ENCODE peak calls at places on chromosome 6, in nine cellular contexts. One of them, this sample, is unnamed.

GRCh38 chr6:107504655-107505054 is 14.7 kb downstream of the SOBP start:
- DNase-seq in stimulated activated CD4-positive, alpha-beta T cell treated with anti-CD3 and anti-CD28 coated beads, TNF-alpha, amount 100 ng/mL, for 4 hours: no peak
- DNase-seq in HS-5: no peak
- DNase-seq in T-helper 9 cell: no peak
- DNase-seq in psoas muscle: no peak
- DNase-seq in SJSA1: no peak
- DNase-seq in choroid plexus epithelial cell: no peak
- DNase-seq in pons: no peak
- DNase-seq in activated naive CD4-positive, alpha-beta T cell: no peak
- DNase-seq in this sample: no peak

GRCh38 chr6:116512709-116513108 is 1.3 kb downstream of the CALHM5 start:
- DNase-seq in stimulated activated CD4-positive, alpha-beta T cell treated with anti-CD3 and anti-CD28 coated beads, TNF-alpha, amount 100 ng/mL, for 4 hours: no peak
- DNase-seq in HS-5: no peak
- DNase-seq in T-helper 9 cell: no peak
- DNase-seq in psoas muscle: no peak
- DNase-seq in SJSA1: no peak
- DNase-seq in choroid plexus epithelial cell: no peak
- DNase-seq in pons: no peak
- DNase-seq in activated naive CD4-positive, alpha-beta T cell: no peak
- DNase-seq in this sample: no peak

GRCh38 chr6:75759207-75759606 is 10.2 kb downstream of the MYO6 start:
- DNase-seq in stimulated activated CD4-positive, alpha-beta T cell treated with anti-CD3 and anti-CD28 coated beads, TNF-alpha, amount 100 ng/mL, for 4 hours: no peak
- DNase-seq in HS-5: no peak
- DNase-seq in T-helper 9 cell: no peak
- DNase-seq in psoas muscle: no peak
- DNase-seq in SJSA1: no peak
- DNase-seq in choroid plexus epithelial cell: no peak
- DNase-seq in pons: no peak
- DNase-seq in activated naive CD4-positive, alpha-beta T cell: no peak
- DNase-seq in this sample: no peak

GRCh38 chr6:4506806-4507205 is 269.4 kb upstream of the CDYL start:
- DNase-seq in stimulated activated CD4-positive, alpha-beta T cell treated with anti-CD3 and anti-CD28 coated beads, TNF-alpha, amount 100 ng/mL, for 4 hours: no peak
- DNase-seq in HS-5: no peak
- DNase-seq in T-helper 9 cell: no peak
- DNase-seq in psoas muscle: no peak
- DNase-seq in SJSA1: no peak
- DNase-seq in choroid plexus epithelial cell: no peak
- DNase-seq in pons: no peak
- DNase-seq in activated naive CD4-positive, alpha-beta T cell: no peak
- DNase-seq in this sample: no peak

GRCh38 chr6:3616565-3617176 is 134.8 kb downstream of the PXDC1 start:
- DNase-seq in stimulated activated CD4-positive, alpha-beta T cell treated with anti-CD3 and anti-CD28 coated beads, TNF-alpha, amount 100 ng/mL, for 4 hours: no peak
- DNase-seq in HS-5: no peak
- DNase-seq in T-helper 9 cell: no peak
- DNase-seq in psoas muscle: no peak
- DNase-seq in SJSA1: no peak
- DNase-seq in choroid plexus epithelial cell: no peak
- DNase-seq in pons: no peak
- DNase-seq in activated naive CD4-positive, alpha-beta T cell: no peak
- DNase-seq in this sample: no peak

GRCh38 chr6:129936329-129937165 is 75.4 kb upstream of the TMEM244 start:
- DNase-seq in stimulated activated CD4-positive, alpha-beta T cell treated with anti-CD3 and anti-CD28 coated beads, TNF-alpha, amount 100 ng/mL, for 4 hours: no peak
- DNase-seq in HS-5: peak
- DNase-seq in T-helper 9 cell: peak
- DNase-seq in psoas muscle: no peak
- DNase-seq in SJSA1: peak
- DNase-seq in choroid plexus epithelial cell: peak
- DNase-seq in pons: peak
- DNase-seq in activated naive CD4-positive, alpha-beta T cell: no peak
- DNase-seq in this sample: no peak

GRCh38 chr6:160139420-160139851 is 17.8 kb downstream of the SLC22A1 start:
- DNase-seq in stimulated activated CD4-positive, alpha-beta T cell treated with anti-CD3 and anti-CD28 coated beads, TNF-alpha, amount 100 ng/mL, for 4 hours: no peak
- DNase-seq in HS-5: peak
- DNase-seq in T-helper 9 cell: no peak
- DNase-seq in psoas muscle: no peak
- DNase-seq in SJSA1: no peak
- DNase-seq in choroid plexus epithelial cell: peak
- DNase-seq in pons: no peak
- DNase-seq in activated naive CD4-positive, alpha-beta T cell: no peak
- DNase-seq in this sample: peak

GRCh38 chr6:79073888-79074287 is 4.2 kb downstream of the PHIP start:
- DNase-seq in stimulated activated CD4-positive, alpha-beta T cell treated with anti-CD3 and anti-CD28 coated beads, TNF-alpha, amount 100 ng/mL, for 4 hours: no peak
- DNase-seq in HS-5: no peak
- DNase-seq in T-helper 9 cell: no peak
- DNase-seq in psoas muscle: no peak
- DNase-seq in SJSA1: no peak
- DNase-seq in choroid plexus epithelial cell: no peak
- DNase-seq in pons: no peak
- DNase-seq in activated naive CD4-positive, alpha-beta T cell: no peak
- DNase-seq in this sample: no peak

GRCh38 chr6:27667651-27668441 is 194.9 kb upstream of the ZNF184 start:
- DNase-seq in stimulated activated CD4-positive, alpha-beta T cell treated with anti-CD3 and anti-CD28 coated beads, TNF-alpha, amount 100 ng/mL, for 4 hours: no peak
- DNase-seq in HS-5: peak
- DNase-seq in T-helper 9 cell: no peak
- DNase-seq in psoas muscle: no peak
- DNase-seq in SJSA1: no peak
- DNase-seq in choroid plexus epithelial cell: no peak
- DNase-seq in pons: no peak
- DNase-seq in activated naive CD4-positive, alpha-beta T cell: no peak
- DNase-seq in this sample: no peak

GRCh38 chr6:16471222-16471784 is 232.9 kb downstream of the GMPR start:
- DNase-seq in stimulated activated CD4-positive, alpha-beta T cell treated with anti-CD3 and anti-CD28 coated beads, TNF-alpha, amount 100 ng/mL, for 4 hours: no peak
- DNase-seq in HS-5: no peak
- DNase-seq in T-helper 9 cell: no peak
- DNase-seq in psoas muscle: no peak
- DNase-seq in SJSA1: no peak
- DNase-seq in choroid plexus epithelial cell: peak
- DNase-seq in pons: no peak
- DNase-seq in activated naive CD4-positive, alpha-beta T cell: no peak
- DNase-seq in this sample: no peak

GRCh38 chr6:44388135-44388487 is 605 bp downstream of the CDC5L start:
- DNase-seq in stimulated activated CD4-positive, alpha-beta T cell treated with anti-CD3 and anti-CD28 coated beads, TNF-alpha, amount 100 ng/mL, for 4 hours: no peak
- DNase-seq in HS-5: no peak
- DNase-seq in T-helper 9 cell: no peak
- DNase-seq in psoas muscle: no peak
- DNase-seq in SJSA1: no peak
- DNase-seq in choroid plexus epithelial cell: no peak
- DNase-seq in pons: peak
- DNase-seq in activated naive CD4-positive, alpha-beta T cell: no peak
- DNase-seq in this sample: no peak

GRCh38 chr6:109304284-109305015 is 77.8 kb downstream of the CD164 start:
- DNase-seq in stimulated activated CD4-positive, alpha-beta T cell treated with anti-CD3 and anti-CD28 coated beads, TNF-alpha, amount 100 ng/mL, for 4 hours: no peak
- DNase-seq in HS-5: no peak
- DNase-seq in T-helper 9 cell: no peak
- DNase-seq in psoas muscle: peak
- DNase-seq in SJSA1: no peak
- DNase-seq in choroid plexus epithelial cell: no peak
- DNase-seq in pons: no peak
- DNase-seq in activated naive CD4-positive, alpha-beta T cell: no peak
- DNase-seq in this sample: peak

GRCh38 chr6:137901454-137901853 is 34.4 kb downstream of the TNFAIP3 start:
- DNase-seq in stimulated activated CD4-positive, alpha-beta T cell treated with anti-CD3 and anti-CD28 coated beads, TNF-alpha, amount 100 ng/mL, for 4 hours: no peak
- DNase-seq in HS-5: no peak
- DNase-seq in T-helper 9 cell: no peak
- DNase-seq in psoas muscle: no peak
- DNase-seq in SJSA1: no peak
- DNase-seq in choroid plexus epithelial cell: no peak
- DNase-seq in pons: no peak
- DNase-seq in activated naive CD4-positive, alpha-beta T cell: no peak
- DNase-seq in this sample: no peak

GRCh38 chr6:31728767-31729514 is at the start of gene DDAH2:
- DNase-seq in stimulated activated CD4-positive, alpha-beta T cell treated with anti-CD3 and anti-CD28 coated beads, TNF-alpha, amount 100 ng/mL, for 4 hours: no peak
- DNase-seq in HS-5: no peak
- DNase-seq in T-helper 9 cell: no peak
- DNase-seq in psoas muscle: peak
- DNase-seq in SJSA1: no peak
- DNase-seq in choroid plexus epithelial cell: no peak
- DNase-seq in pons: no peak
- DNase-seq in activated naive CD4-positive, alpha-beta T cell: no peak
- DNase-seq in this sample: no peak

GRCh38 chr6:112296694-112297093 is 42.3 kb upstream of the LAMA4 start:
- DNase-seq in stimulated activated CD4-positive, alpha-beta T cell treated with anti-CD3 and anti-CD28 coated beads, TNF-alpha, amount 100 ng/mL, for 4 hours: no peak
- DNase-seq in HS-5: no peak
- DNase-seq in T-helper 9 cell: no peak
- DNase-seq in psoas muscle: no peak
- DNase-seq in SJSA1: no peak
- DNase-seq in choroid plexus epithelial cell: peak
- DNase-seq in pons: no peak
- DNase-seq in activated naive CD4-positive, alpha-beta T cell: no peak
- DNase-seq in this sample: no peak

GRCh38 chr6:5325173-5325572 is 63.9 kb downstream of the FARS2 start:
- DNase-seq in stimulated activated CD4-positive, alpha-beta T cell treated with anti-CD3 and anti-CD28 coated beads, TNF-alpha, amount 100 ng/mL, for 4 hours: no peak
- DNase-seq in HS-5: no peak
- DNase-seq in T-helper 9 cell: no peak
- DNase-seq in psoas muscle: no peak
- DNase-seq in SJSA1: no peak
- DNase-seq in choroid plexus epithelial cell: no peak
- DNase-seq in pons: peak
- DNase-seq in activated naive CD4-positive, alpha-beta T cell: no peak
- DNase-seq in this sample: no peak

GRCh38 chr6:135030532-135031178 is 24.0 kb downstream of the HBS1L start:
- DNase-seq in stimulated activated CD4-positive, alpha-beta T cell treated with anti-CD3 and anti-CD28 coated beads, TNF-alpha, amount 100 ng/mL, for 4 hours: no peak
- DNase-seq in HS-5: no peak
- DNase-seq in T-helper 9 cell: no peak
- DNase-seq in psoas muscle: no peak
- DNase-seq in SJSA1: no peak
- DNase-seq in choroid plexus epithelial cell: peak
- DNase-seq in pons: no peak
- DNase-seq in activated naive CD4-positive, alpha-beta T cell: no peak
- DNase-seq in this sample: no peak

GRCh38 chr6:87501809-87502572 is 29.2 kb downstream of the SLC35A1 start:
- DNase-seq in stimulated activated CD4-positive, alpha-beta T cell treated with anti-CD3 and anti-CD28 coated beads, TNF-alpha, amount 100 ng/mL, for 4 hours: no peak
- DNase-seq in HS-5: no peak
- DNase-seq in T-helper 9 cell: no peak
- DNase-seq in psoas muscle: no peak
- DNase-seq in SJSA1: no peak
- DNase-seq in choroid plexus epithelial cell: no peak
- DNase-seq in pons: no peak
- DNase-seq in activated naive CD4-positive, alpha-beta T cell: no peak
- DNase-seq in this sample: no peak

GRCh38 chr6:39841291-39841690 is 49.1 kb downstream of the DAAM2 start:
- DNase-seq in stimulated activated CD4-positive, alpha-beta T cell treated with anti-CD3 and anti-CD28 coated beads, TNF-alpha, amount 100 ng/mL, for 4 hours: no peak
- DNase-seq in HS-5: no peak
- DNase-seq in T-helper 9 cell: no peak
- DNase-seq in psoas muscle: no peak
- DNase-seq in SJSA1: no peak
- DNase-seq in choroid plexus epithelial cell: no peak
- DNase-seq in pons: no peak
- DNase-seq in activated naive CD4-positive, alpha-beta T cell: no peak
- DNase-seq in this sample: no peak

GRCh38 chr6:141969201-141969600 is 163.5 kb upstream of the GJE1 start:
- DNase-seq in stimulated activated CD4-positive, alpha-beta T cell treated with anti-CD3 and anti-CD28 coated beads, TNF-alpha, amount 100 ng/mL, for 4 hours: no peak
- DNase-seq in HS-5: no peak
- DNase-seq in T-helper 9 cell: no peak
- DNase-seq in psoas muscle: no peak
- DNase-seq in SJSA1: no peak
- DNase-seq in choroid plexus epithelial cell: peak
- DNase-seq in pons: no peak
- DNase-seq in activated naive CD4-positive, alpha-beta T cell: no peak
- DNase-seq in this sample: no peak

GRCh38 chr6:158803733-158804143 is 15.4 kb downstream of the EZR start:
- DNase-seq in stimulated activated CD4-positive, alpha-beta T cell treated with anti-CD3 and anti-CD28 coated beads, TNF-alpha, amount 100 ng/mL, for 4 hours: no peak
- DNase-seq in HS-5: no peak
- DNase-seq in T-helper 9 cell: peak
- DNase-seq in psoas muscle: no peak
- DNase-seq in SJSA1: no peak
- DNase-seq in choroid plexus epithelial cell: peak
- DNase-seq in pons: peak
- DNase-seq in activated naive CD4-positive, alpha-beta T cell: no peak
- DNase-seq in this sample: no peak

GRCh38 chr6:90369024-90369519 is 72.4 kb upstream of the BACH2 start:
- DNase-seq in stimulated activated CD4-positive, alpha-beta T cell treated with anti-CD3 and anti-CD28 coated beads, TNF-alpha, amount 100 ng/mL, for 4 hours: no peak
- DNase-seq in HS-5: peak
- DNase-seq in T-helper 9 cell: no peak
- DNase-seq in psoas muscle: peak
- DNase-seq in SJSA1: peak
- DNase-seq in choroid plexus epithelial cell: peak
- DNase-seq in pons: peak
- DNase-seq in activated naive CD4-positive, alpha-beta T cell: no peak
- DNase-seq in this sample: peak

GRCh38 chr6:11756292-11756691 is 22.3 kb downstream of the ADTRP start:
- DNase-seq in stimulated activated CD4-positive, alpha-beta T cell treated with anti-CD3 and anti-CD28 coated beads, TNF-alpha, amount 100 ng/mL, for 4 hours: no peak
- DNase-seq in HS-5: no peak
- DNase-seq in T-helper 9 cell: no peak
- DNase-seq in psoas muscle: no peak
- DNase-seq in SJSA1: no peak
- DNase-seq in choroid plexus epithelial cell: no peak
- DNase-seq in pons: no peak
- DNase-seq in activated naive CD4-positive, alpha-beta T cell: no peak
- DNase-seq in this sample: no peak

GRCh38 chr6:37806213-37806612 is 13.3 kb upstream of the ZFAND3 start:
- DNase-seq in stimulated activated CD4-positive, alpha-beta T cell treated with anti-CD3 and anti-CD28 coated beads, TNF-alpha, amount 100 ng/mL, for 4 hours: no peak
- DNase-seq in HS-5: no peak
- DNase-seq in T-helper 9 cell: no peak
- DNase-seq in psoas muscle: no peak
- DNase-seq in SJSA1: no peak
- DNase-seq in choroid plexus epithelial cell: no peak
- DNase-seq in pons: no peak
- DNase-seq in activated naive CD4-positive, alpha-beta T cell: no peak
- DNase-seq in this sample: no peak

GRCh38 chr6:4666886-4667513 is 109.2 kb upstream of the CDYL start:
- DNase-seq in stimulated activated CD4-positive, alpha-beta T cell treated with anti-CD3 and anti-CD28 coated beads, TNF-alpha, amount 100 ng/mL, for 4 hours: no peak
- DNase-seq in HS-5: no peak
- DNase-seq in T-helper 9 cell: no peak
- DNase-seq in psoas muscle: no peak
- DNase-seq in SJSA1: no peak
- DNase-seq in choroid plexus epithelial cell: no peak
- DNase-seq in pons: no peak
- DNase-seq in activated naive CD4-positive, alpha-beta T cell: no peak
- DNase-seq in this sample: no peak

GRCh38 chr6:156256161-156256560 is 521.0 kb upstream of the ARID1B start:
- DNase-seq in stimulated activated CD4-positive, alpha-beta T cell treated with anti-CD3 and anti-CD28 coated beads, TNF-alpha, amount 100 ng/mL, for 4 hours: no peak
- DNase-seq in HS-5: no peak
- DNase-seq in T-helper 9 cell: no peak
- DNase-seq in psoas muscle: no peak
- DNase-seq in SJSA1: no peak
- DNase-seq in choroid plexus epithelial cell: no peak
- DNase-seq in pons: no peak
- DNase-seq in activated naive CD4-positive, alpha-beta T cell: no peak
- DNase-seq in this sample: no peak

GRCh38 chr6:56671651-56672461 is 29.2 kb upstream of the DST start:
- DNase-seq in stimulated activated CD4-positive, alpha-beta T cell treated with anti-CD3 and anti-CD28 coated beads, TNF-alpha, amount 100 ng/mL, for 4 hours: no peak
- DNase-seq in HS-5: no peak
- DNase-seq in T-helper 9 cell: no peak
- DNase-seq in psoas muscle: peak
- DNase-seq in SJSA1: no peak
- DNase-seq in choroid plexus epithelial cell: no peak
- DNase-seq in pons: peak
- DNase-seq in activated naive CD4-positive, alpha-beta T cell: no peak
- DNase-seq in this sample: no peak

GRCh38 chr6:9292975-9293374 is 857.6 kb upstream of the SLC35B3 start:
- DNase-seq in stimulated activated CD4-positive, alpha-beta T cell treated with anti-CD3 and anti-CD28 coated beads, TNF-alpha, amount 100 ng/mL, for 4 hours: no peak
- DNase-seq in HS-5: no peak
- DNase-seq in T-helper 9 cell: no peak
- DNase-seq in psoas muscle: no peak
- DNase-seq in SJSA1: no peak
- DNase-seq in choroid plexus epithelial cell: peak
- DNase-seq in pons: peak
- DNase-seq in activated naive CD4-positive, alpha-beta T cell: no peak
- DNase-seq in this sample: no peak

GRCh38 chr6:7060769-7061516 is 46.8 kb upstream of the RREB1 start:
- DNase-seq in stimulated activated CD4-positive, alpha-beta T cell treated with anti-CD3 and anti-CD28 coated beads, TNF-alpha, amount 100 ng/mL, for 4 hours: no peak
- DNase-seq in HS-5: no peak
- DNase-seq in T-helper 9 cell: no peak
- DNase-seq in psoas muscle: no peak
- DNase-seq in SJSA1: no peak
- DNase-seq in choroid plexus epithelial cell: no peak
- DNase-seq in pons: no peak
- DNase-seq in activated naive CD4-positive, alpha-beta T cell: no peak
- DNase-seq in this sample: no peak

GRCh38 chr6:87045521-87046075 is 49.3 kb downstream of the CGA start:
- DNase-seq in stimulated activated CD4-positive, alpha-beta T cell treated with anti-CD3 and anti-CD28 coated beads, TNF-alpha, amount 100 ng/mL, for 4 hours: no peak
- DNase-seq in HS-5: no peak
- DNase-seq in T-helper 9 cell: no peak
- DNase-seq in psoas muscle: no peak
- DNase-seq in SJSA1: no peak
- DNase-seq in choroid plexus epithelial cell: no peak
- DNase-seq in pons: no peak
- DNase-seq in activated naive CD4-positive, alpha-beta T cell: no peak
- DNase-seq in this sample: no peak

GRCh38 chr6:75204959-75205775 is 686 bp downstream of the COL12A1 start:
- DNase-seq in stimulated activated CD4-positive, alpha-beta T cell treated with anti-CD3 and anti-CD28 coated beads, TNF-alpha, amount 100 ng/mL, for 4 hours: no peak
- DNase-seq in HS-5: no peak
- DNase-seq in T-helper 9 cell: no peak
- DNase-seq in psoas muscle: peak
- DNase-seq in SJSA1: peak
- DNase-seq in choroid plexus epithelial cell: peak
- DNase-seq in pons: no peak
- DNase-seq in activated naive CD4-positive, alpha-beta T cell: no peak
- DNase-seq in this sample: no peak

This sample was measured in epithelial cell of proximal tubule.